ENCODE peak calls at places on chromosomes 7 and 10, in ten cellular contexts. R is NCI-H146, Z is GM06990, H is lower lobe of right lung, G is glomerular endothelial cell, W is HCT116, X is SW480, U is testis, Y is cardiac fibroblast, A is substantia nigra. P is an unnamed sample.
A peak's percentile ranks its signal among the peaks of the same experiment; 100 is the strongest.

GRCh38 chr7:27948856-27949255 is 208.9 kb downstream of the TAX1BP1 start:
- DNase-seq in U (no peak), X (no peak), W (no peak), H (no peak), Z (no peak), G (no peak), Y (no peak), A (no peak), R (no peak), P (no peak)

GRCh38 chr10:126094537-126094936 is 198.2 kb downstream of the FANK1 start:
- DNase-seq in X (no peak), U (no peak), H (no peak), W (no peak), A (no peak), R (peak; percentile 60), G (no peak), Z (no peak), Y (no peak), P (no peak)

GRCh38 chr10:122163182-122164027 is 107.7 kb upstream of the BTBD16 start:
- DNase-seq in G (no peak), R (no peak), W (no peak), Y (no peak), X (no peak), U (peak; percentile 31), H (no peak), A (no peak), Z (no peak), P (no peak)

GRCh38 chr7:128863433-128863989 is 855 bp downstream of the ATP6V1F start:
- DNase-seq in H (no peak), R (peak; percentile 60), W (peak; percentile 56), Z (peak; percentile 36), X (peak; percentile 77), A (no peak), U (peak; percentile 43), Y (peak; percentile 76), G (peak; percentile 37), P (no peak)

GRCh38 chr7:135980665-135981180 is 3.6 kb upstream of the MTPN start:
- DNase-seq in H (peak; percentile 44), R (no peak), A (no peak), Z (peak; percentile 62), U (peak; percentile 54), X (no peak), W (no peak), Y (peak; percentile 61), G (peak; percentile 69), P (no peak)

GRCh38 chr7:25672476-25672875 is 444.2 kb upstream of the NPVF start:
- DNase-seq in Z (no peak), G (no peak), W (no peak), A (no peak), Y (no peak), X (no peak), R (peak; percentile 23), H (no peak), U (no peak), P (no peak)

GRCh38 chr10:36033808-36034207 is 391.7 kb upstream of the FZD8 start:
- DNase-seq in G (no peak), R (no peak), X (no peak), A (no peak), W (no peak), Z (no peak), Y (no peak), H (no peak), U (no peak), P (no peak)

GRCh38 chr7:127322351-127322750 is 69.6 kb upstream of the GRM8 start:
- DNase-seq in R (no peak), G (no peak), W (no peak), Z (no peak), U (no peak), Y (no peak), H (no peak), X (peak; percentile 43), A (no peak), P (no peak)

GRCh38 chr10:44004913-44005787 is 356.5 kb upstream of the ZNF32 start:
- DNase-seq in G (no peak), W (no peak), Z (no peak), U (no peak), R (no peak), H (no peak), Y (no peak), A (no peak), X (no peak), P (no peak)

GRCh38 chr10:97411411-97411810 is 10.3 kb upstream of the RRP12 start:
- DNase-seq in X (no peak), U (no peak), Y (peak; percentile 22), H (no peak), Z (no peak), R (no peak), W (no peak), A (no peak), G (no peak), P (no peak)

GRCh38 chr7:9488555-9488954 is 1055.1 kb downstream of the NXPH1 start:
- DNase-seq in Y (peak; percentile 76), R (no peak), A (no peak), G (peak; percentile 3), H (no peak), X (peak; percentile 16), W (no peak), U (no peak), Z (no peak), P (no peak)

GRCh38 chr10:89649051-89649450 is 4.0 kb upstream of the PANK1 start:
- DNase-seq in W (no peak), Y (no peak), A (no peak), Z (no peak), H (no peak), X (no peak), R (no peak), U (no peak), G (no peak), P (no peak)

GRCh38 chr10:62577666-62578291 is 203.6 kb downstream of the ZNF365 start:
- DNase-seq in X (no peak), G (no peak), U (no peak), Z (no peak), H (no peak), A (no peak), Y (peak; percentile 84), R (no peak), W (no peak), P (no peak)

GRCh38 chr10:12081879-12082560 is 13.3 kb downstream of the DHTKD1 start:
- DNase-seq in Z (no peak), H (no peak), U (no peak), Y (peak; percentile 71), X (no peak), G (no peak), R (no peak), W (no peak), A (no peak), P (no peak)

GRCh38 chr7:152341039-152341913 is 94.5 kb downstream of the KMT2C start:
- DNase-seq in Z (no peak), G (peak; percentile 14), U (peak; percentile 27), H (no peak), W (peak; percentile 44), X (peak; percentile 50), Y (peak; percentile 77), A (no peak), R (peak; percentile 30), P (no peak)

GRCh38 chr7:72925546-72926120 is 738 bp downstream of the POM121 start:
- DNase-seq in U (no peak), Z (no peak), W (no peak), Y (peak; percentile 48), X (no peak), A (no peak), G (no peak), R (no peak), H (no peak), P (no peak)

GRCh38 chr7:157850481-157851444 is 514.0 kb downstream of the DNAJB6 start:
- DNase-seq in A (no peak), R (no peak), H (no peak), U (no peak), Y (no peak), G (no peak), Z (no peak), W (no peak), X (no peak), P (no peak)

GRCh38 chr7:130831817-130832481 is 97.9 kb upstream of the KLF14 start:
- DNase-seq in Y (peak; percentile 72), R (peak; percentile 19), W (peak; percentile 41), U (no peak), G (peak; percentile 29), H (no peak), Z (no peak), X (peak; percentile 54), A (no peak), P (no peak)

GRCh38 chr7:143882611-143883078 is 19.3 kb downstream of the TCAF1 start:
- DNase-seq in R (peak; percentile 89), A (peak; percentile 82), X (no peak), G (no peak), Y (peak; percentile 51), Z (no peak), H (peak; percentile 60), U (peak; percentile 51), W (no peak), P (no peak)

GRCh38 chr7:121337398-121337797 is 8.6 kb downstream of the WNT16 start:
- DNase-seq in G (no peak), Z (no peak), R (peak; percentile 53), A (no peak), Y (peak; percentile 56), X (no peak), W (no peak), U (no peak), H (no peak), P (no peak)

GRCh38 chr7:36021917-36022550 is 131.0 kb upstream of the EEPD1 start:
- DNase-seq in W (no peak), Y (no peak), Z (no peak), R (no peak), X (no peak), G (no peak), H (no peak), U (peak; percentile 54), A (peak; percentile 66), P (no peak)

GRCh38 chr7:133052357-133052756 is 29.5 kb downstream of the CHCHD3 start:
- DNase-seq in Z (no peak), X (no peak), R (no peak), U (no peak), A (no peak), W (no peak), H (no peak), G (no peak), Y (peak; percentile 7), P (no peak)

GRCh38 chr10:93380043-93380565 is 102.0 kb downstream of the MYOF start:
- DNase-seq in G (no peak), H (no peak), Y (peak; percentile 41), Z (no peak), R (no peak), U (no peak), W (no peak), X (no peak), A (no peak), P (no peak)

GRCh38 chr10:86685893-86686632 is 17.8 kb downstream of the LDB3 start:
- DNase-seq in R (no peak), G (no peak), Z (no peak), X (no peak), Y (no peak), H (no peak), U (no peak), W (no peak), A (no peak), P (no peak)

GRCh38 chr10:130045091-130045652 is 65.5 kb downstream of the C10orf143 start:
- DNase-seq in A (no peak), H (no peak), X (no peak), R (no peak), Z (no peak), U (no peak), Y (no peak), G (no peak), W (peak; percentile 18), P (peak; percentile 32)

GRCh38 chr7:139901411-139901810 is 72.3 kb downstream of the TBXAS1 start:
- DNase-seq in Y (no peak), R (no peak), U (no peak), A (no peak), Z (no peak), X (no peak), G (no peak), H (no peak), W (no peak), P (no peak)